ENCODE peak calls at places on chromosomes 13 and 19, in nine cellular contexts. C, H, J, L, N, Y, Z, D and I are unnamed samples.

GRCh38 chr13:102295316-102296048 is 106.4 kb downstream of the FGF14 start:
- DNase-seq in C (no peak), H (no peak), J (no peak), L (no peak), N (no peak), Y (no peak), Z (no peak), D (no peak), I (no peak)

GRCh38 chr13:106354961-106355360 is 180.5 kb downstream of the EFNB2 start:
- DNase-seq in C (no peak), H (no peak), J (no peak), L (no peak), N (no peak), Y (no peak), Z (no peak), D (no peak), I (no peak)

GRCh38 chr13:78176880-78177279 is 258.2 kb upstream of the EDNRB start:
- DNase-seq in C (no peak), H (no peak), J (no peak), L (no peak), N (no peak), Y (no peak), Z (no peak), D (no peak), I (no peak)

GRCh38 chr13:25227690-25228089 is 55.6 kb upstream of the AMER2 start:
- DNase-seq in C (no peak), H (no peak), J (no peak), L (no peak), N (no peak), Y (no peak), Z (no peak), D (no peak), I (no peak)

GRCh38 chr19:42132030-42132628 is at the start of gene POU2F2:
- DNase-seq in C (peak; percentile 85), H (peak; percentile 20), J (peak; percentile 89), L (no peak), N (no peak), Y (no peak), Z (no peak), D (peak; percentile 90), I (no peak)

GRCh38 chr19:17159466-17160393 is 55.4 kb upstream of the USE1 start:
- DNase-seq in C (no peak), H (no peak), J (no peak), L (no peak), N (no peak), Y (no peak), Z (no peak), D (no peak), I (peak; percentile 12)

GRCh38 chr19:14059093-14059480 is 2.8 kb downstream of the PALM3 start:
- DNase-seq in C (peak; percentile 29), H (no peak), J (peak; percentile 32), L (peak; percentile 58), N (no peak), Y (no peak), Z (no peak), D (peak; percentile 66), I (no peak)

GRCh38 chr13:40779796-40780285 is 8.9 kb upstream of the MRPS31 start:
- DNase-seq in C (no peak), H (no peak), J (no peak), L (no peak), N (no peak), Y (no peak), Z (no peak), D (no peak), I (no peak)

GRCh38 chr19:5624741-5625140 is 1.9 kb downstream of the SAFB start:
- DNase-seq in C (no peak), H (no peak), J (no peak), L (no peak), N (no peak), Y (no peak), Z (no peak), D (no peak), I (no peak)

GRCh38 chr13:106555631-106556328 is 12.2 kb downstream of the ARGLU1 start:
- DNase-seq in C (no peak), H (no peak), J (no peak), L (no peak), N (no peak), Y (no peak), Z (no peak), D (no peak), I (no peak)

GRCh38 chr19:6060600-6061391 is 49.5 kb downstream of the RFX2 start:
- DNase-seq in C (no peak), H (peak; percentile 56), J (peak; percentile 66), L (no peak), N (no peak), Y (no peak), Z (no peak), D (peak; percentile 31), I (peak; percentile 89)

GRCh38 chr19:46574533-46574932 is 26.6 kb upstream of the CALM3 start:
- DNase-seq in C (peak; percentile 5), H (no peak), J (no peak), L (no peak), N (no peak), Y (no peak), Z (no peak), D (peak; percentile 45), I (no peak)

GRCh38 chr19:15180451-15181390 is 20.1 kb downstream of the NOTCH3 start:
- DNase-seq in C (no peak), H (no peak), J (no peak), L (peak; percentile 65), N (no peak), Y (no peak), Z (peak; percentile 75), D (no peak), I (no peak)